ENCODE peak calls at places on chromosome 19, in seven cellular contexts. G is right lobe of liver, J is H54, C is Peyer's patch, W is body of pancreas, E is NB4, A is transverse colon. R is an unnamed sample.

GRCh38 chr19:17797397-17798201 is 2.7 kb downstream of the B3GNT3 start:
- DNase-seq in G (peak), J (peak), C (peak), W (peak), E (no peak), A (peak), R (no peak)

GRCh38 chr19:6326815-6327214 is 6.6 kb downstream of the ACER1 start:
- DNase-seq in G (no peak), J (no peak), C (no peak), W (no peak), E (no peak), A (no peak), R (no peak)

GRCh38 chr19:10112895-10113591 is 1.6 kb downstream of the P2RY11 start:
- DNase-seq in G (peak), J (no peak), C (peak), W (peak), E (peak), A (peak), R (peak)

GRCh38 chr19:41705393-41706174 is 2.8 kb upstream of the CEACAM5 start:
- DNase-seq in G (peak), J (peak), C (peak), W (peak), E (peak), A (peak), R (no peak)

GRCh38 chr19:43589680-43590079 is 6.3 kb downstream of the IRGQ start:
- DNase-seq in G (no peak), J (no peak), C (no peak), W (no peak), E (no peak), A (no peak), R (no peak)

GRCh38 chr19:29785955-29786589 is 25.7 kb upstream of the CCNE1 start:
- DNase-seq in G (no peak), J (peak), C (no peak), W (no peak), E (peak), A (no peak), R (peak)

GRCh38 chr19:2714531-2715269 is 6.5 kb downstream of the DIRAS1 start:
- DNase-seq in G (no peak), J (no peak), C (no peak), W (no peak), E (no peak), A (no peak), R (no peak)

GRCh38 chr19:43562698-43563241 is 12.6 kb downstream of the XRCC1 start:
- DNase-seq in G (peak), J (peak), C (peak), W (peak), E (peak), A (peak), R (no peak)

GRCh38 chr19:45368737-45369340 is 1.5 kb downstream of the ERCC2 start:
- DNase-seq in G (no peak), J (no peak), C (no peak), W (no peak), E (no peak), A (no peak), R (no peak)

GRCh38 chr19:1311543-1312091 is 25.9 kb downstream of the EFNA2 start:
- DNase-seq in G (no peak), J (peak), C (no peak), W (no peak), E (no peak), A (no peak), R (no peak)

GRCh38 chr19:18437481-18438330 is at the start of gene ISYNA1:
- DNase-seq in G (no peak), J (no peak), C (peak), W (peak), E (no peak), A (peak), R (no peak)

GRCh38 chr19:48746738-48747575 is at the start of gene IZUMO1:
- DNase-seq in G (no peak), J (peak), C (peak), W (peak), E (no peak), A (peak), R (no peak)

GRCh38 chr19:44315883-44316282 is 11.1 kb upstream of the ZNF235 start:
- DNase-seq in G (no peak), J (no peak), C (no peak), W (no peak), E (no peak), A (no peak), R (no peak)

GRCh38 chr19:23896912-23897311 is 17.8 kb upstream of the ZNF726 start:
- DNase-seq in G (no peak), J (no peak), C (no peak), W (no peak), E (no peak), A (no peak), R (no peak)

GRCh38 chr19:41269055-41269454 is 4.9 kb downstream of the HNRNPUL1 start:
- DNase-seq in G (no peak), J (no peak), C (no peak), W (no peak), E (no peak), A (no peak), R (no peak)

GRCh38 chr19:52522555-52522954 is 4.9 kb upstream of the ZNF808 start:
- DNase-seq in G (no peak), J (no peak), C (no peak), W (no peak), E (no peak), A (no peak), R (no peak)

GRCh38 chr19:34220472-34221063 is 33.8 kb upstream of the GARRE1 start:
- DNase-seq in G (peak), J (no peak), C (peak), W (peak), E (peak), A (peak), R (no peak)

GRCh38 chr19:51098366-51099069 is 9.7 kb downstream of the CTU1 start:
- DNase-seq in G (no peak), J (no peak), C (no peak), W (no peak), E (no peak), A (peak), R (no peak)

GRCh38 chr19:46716672-46717033 is 261 bp downstream of the PRKD2 start:
- DNase-seq in G (no peak), J (no peak), C (no peak), W (no peak), E (no peak), A (no peak), R (no peak)

GRCh38 chr19:2686347-2686746 is 16.1 kb downstream of the GNG7 start:
- DNase-seq in G (no peak), J (no peak), C (no peak), W (no peak), E (no peak), A (no peak), R (no peak)

GRCh38 chr19:40717880-40718773 is 1.2 kb downstream of the ITPKC start:
- DNase-seq in G (no peak), J (no peak), C (peak), W (peak), E (no peak), A (peak), R (no peak)

GRCh38 chr19:7533281-7533819 is 2.2 kb upstream of the PNPLA6 start:
- DNase-seq in G (peak), J (no peak), C (peak), W (peak), E (no peak), A (peak), R (no peak)

GRCh38 chr19:38149597-38149996 is 74.4 kb downstream of the DPF1 start:
- DNase-seq in G (no peak), J (no peak), C (no peak), W (no peak), E (peak), A (no peak), R (no peak)

GRCh38 chr19:49684251-49684982 is 5.0 kb upstream of the ADM5 start:
- DNase-seq in G (no peak), J (no peak), C (no peak), W (no peak), E (no peak), A (no peak), R (no peak)

GRCh38 chr19:33947565-33947964 is 150.9 kb downstream of the KCTD15 start:
- DNase-seq in G (no peak), J (no peak), C (no peak), W (no peak), E (peak), A (no peak), R (no peak)

GRCh38 chr19:6161271-6161850 is 25.9 kb downstream of the ACSBG2 start:
- DNase-seq in G (no peak), J (no peak), C (peak), W (peak), E (peak), A (peak), R (peak)

GRCh38 chr19:27971071-27971470 is 1241.9 kb downstream of the UQCRFS1 start:
- DNase-seq in G (no peak), J (no peak), C (no peak), W (no peak), E (no peak), A (no peak), R (no peak)

GRCh38 chr19:45542234-45542668 is 35.0 kb downstream of the VASP start:
- DNase-seq in G (no peak), J (no peak), C (no peak), W (no peak), E (peak), A (no peak), R (no peak)

GRCh38 chr19:49132974-49133609 is 13.7 kb downstream of the PPFIA3 start:
- DNase-seq in G (no peak), J (no peak), C (no peak), W (no peak), E (no peak), A (peak), R (no peak)

GRCh38 chr19:19335408-19336158 is 15.0 kb downstream of the MAU2 start:
- DNase-seq in G (no peak), J (no peak), C (no peak), W (no peak), E (no peak), A (no peak), R (peak)

GRCh38 chr19:49427855-49428546 is 2.8 kb downstream of the GFY start:
- DNase-seq in G (no peak), J (no peak), C (no peak), W (peak), E (peak), A (no peak), R (no peak)

GRCh38 chr19:52646571-52647222 is 8.5 kb upstream of the ZNF83 start:
- DNase-seq in G (no peak), J (no peak), C (no peak), W (no peak), E (peak), A (no peak), R (no peak)

GRCh38 chr19:8041553-8041952 is 11.0 kb upstream of the CCL25 start:
- DNase-seq in G (no peak), J (no peak), C (no peak), W (no peak), E (peak), A (no peak), R (no peak)

GRCh38 chr19:52679598-52679997 is 41.4 kb upstream of the ZNF83 start:
- DNase-seq in G (no peak), J (no peak), C (no peak), W (no peak), E (no peak), A (no peak), R (no peak)

GRCh38 chr19:32296694-32297093 is 48.7 kb upstream of the ZNF507 start:
- DNase-seq in G (no peak), J (no peak), C (no peak), W (no peak), E (no peak), A (no peak), R (no peak)

GRCh38 chr19:11196406-11197287 is 698 bp downstream of the KANK2 start:
- DNase-seq in G (no peak), J (peak), C (no peak), W (peak), E (peak), A (peak), R (no peak)

GRCh38 chr19:11198769-11199469 is 1.6 kb upstream of the KANK2 start:
- DNase-seq in G (no peak), J (no peak), C (no peak), W (no peak), E (no peak), A (no peak), R (no peak)

GRCh38 chr19:11195681-11196080 is 1.7 kb downstream of the KANK2 start:
- DNase-seq in G (no peak), J (no peak), C (no peak), W (no peak), E (no peak), A (no peak), R (no peak)

GRCh38 chr19:11198175-11198534 is 810 bp upstream of the KANK2 start:
- DNase-seq in G (no peak), J (no peak), C (no peak), W (no peak), E (no peak), A (no peak), R (no peak)

DNA sequence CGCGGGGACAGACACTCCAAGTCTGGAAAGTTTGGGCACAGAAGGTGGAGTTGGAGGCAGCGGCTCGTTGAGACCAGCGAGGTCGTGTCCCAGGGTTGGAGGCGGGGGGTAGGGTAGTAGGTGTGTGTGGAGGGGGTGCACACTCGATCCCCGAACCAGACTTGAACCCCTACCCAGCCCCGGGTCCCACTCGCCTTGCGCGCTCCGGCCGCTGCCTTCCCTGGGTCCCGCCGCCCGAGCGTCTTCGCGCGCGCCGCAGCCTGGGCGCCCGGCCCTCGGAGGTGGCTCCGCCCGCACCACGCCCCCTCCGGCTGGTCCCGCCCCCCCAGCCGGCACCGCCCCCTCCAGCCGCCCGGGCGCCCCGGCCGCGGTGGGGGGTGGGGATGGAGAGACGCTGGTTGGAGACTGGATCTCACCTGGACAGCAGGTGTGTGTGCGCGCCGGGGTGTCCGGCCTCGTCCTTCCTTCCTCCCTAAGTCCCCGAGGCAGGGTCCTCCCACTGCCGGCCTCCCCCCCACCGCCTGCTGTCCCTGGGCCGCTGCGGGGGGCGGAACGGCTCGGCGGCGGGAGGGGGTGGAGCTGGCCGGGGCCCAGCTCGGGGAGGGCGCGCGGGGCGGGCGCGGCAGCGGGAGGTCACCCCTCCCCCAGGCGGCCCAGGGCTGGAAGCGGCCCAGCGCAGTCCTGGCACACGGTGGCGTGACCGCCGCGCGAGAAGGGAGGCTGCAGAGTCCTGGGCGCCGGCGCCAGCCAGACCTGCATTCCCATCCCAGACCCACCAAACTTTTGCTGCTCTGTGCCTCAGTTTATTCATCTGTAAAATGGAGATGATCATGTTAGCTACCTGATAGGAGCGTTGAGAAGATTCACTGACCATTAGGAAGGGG is at the start of gene KANK2:
- DNase-seq in G (peak), J (peak), C (peak), W (peak), E (peak), A (peak), R (peak)
- TF ChIP-seq POLR2A in G (peak), J (peak), C (peak), W (peak), E (peak), A (peak), R (no peak)

GRCh38 chr19:14405380-14405757 is 13.8 kb downstream of the DDX39A start:
- DNase-seq in G (no peak), J (no peak), C (no peak), W (no peak), E (peak), A (no peak), R (no peak)

GRCh38 chr19:14408641-14409120 is 10.5 kb downstream of the DDX39A start:
- DNase-seq in G (no peak), J (no peak), C (no peak), W (no peak), E (no peak), A (no peak), R (no peak)

GRCh38 chr19:14405758-14406644 is 13.1 kb downstream of the DDX39A start:
- DNase-seq in G (peak), J (peak), C (peak), W (peak), E (peak), A (peak), R (peak)

GRCh38 chr19:14407889-14408640 is 11.1 kb downstream of the DDX39A start:
- DNase-seq in G (no peak), J (no peak), C (peak), W (no peak), E (peak), A (peak), R (no peak)

DNA sequence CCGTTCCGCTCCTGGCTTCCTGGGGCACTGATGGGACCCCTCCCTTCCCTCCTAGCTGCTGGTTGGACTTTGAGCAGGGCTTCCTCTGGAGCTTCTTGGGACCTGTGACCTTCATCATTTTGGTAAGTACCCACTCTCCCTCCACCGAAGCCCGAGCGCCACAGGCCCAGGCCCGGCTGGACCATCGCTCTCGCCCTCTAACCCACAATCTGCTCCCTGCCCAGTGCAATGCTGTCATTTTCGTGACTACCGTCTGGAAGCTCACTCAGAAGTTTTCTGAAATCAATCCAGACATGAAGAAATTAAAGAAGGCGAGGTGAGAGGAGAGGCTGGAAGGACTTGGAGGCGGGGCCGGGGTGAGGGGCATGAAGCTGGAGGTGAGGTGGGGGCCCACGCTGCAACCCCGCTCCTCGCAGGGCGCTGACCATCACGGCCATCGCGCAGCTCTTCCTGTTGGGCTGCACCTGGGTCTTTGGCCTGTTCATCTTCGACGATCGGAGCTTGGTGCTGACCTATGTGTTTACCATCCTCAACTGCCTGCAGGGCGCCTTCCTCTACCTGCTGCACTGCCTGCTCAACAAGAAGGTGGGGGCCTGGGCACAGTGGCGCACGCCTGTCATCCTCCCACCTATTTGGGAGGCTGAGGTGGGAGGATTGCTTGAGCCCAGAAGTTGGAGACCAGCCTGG is 12.4 kb downstream of the DDX39A start:
- DNase-seq in G (no peak), J (no peak), C (no peak), W (no peak), E (no peak), A (no peak), R (no peak)
- TF ChIP-seq POLR2A in G (no peak), J (no peak), C (no peak), W (no peak), E (no peak), A (no peak), R (peak)

GRCh38 chr19:35745328-35746086 is at the start of the genes PSENEN and U2AF1L4:
- DNase-seq in G (peak), J (peak), C (peak), W (peak), E (peak), A (peak), R (peak)
- TF ChIP-seq POLR2A in G (no peak), J (peak), C (peak), W (no peak), E (no peak), A (peak), R (no peak)

DNA sequence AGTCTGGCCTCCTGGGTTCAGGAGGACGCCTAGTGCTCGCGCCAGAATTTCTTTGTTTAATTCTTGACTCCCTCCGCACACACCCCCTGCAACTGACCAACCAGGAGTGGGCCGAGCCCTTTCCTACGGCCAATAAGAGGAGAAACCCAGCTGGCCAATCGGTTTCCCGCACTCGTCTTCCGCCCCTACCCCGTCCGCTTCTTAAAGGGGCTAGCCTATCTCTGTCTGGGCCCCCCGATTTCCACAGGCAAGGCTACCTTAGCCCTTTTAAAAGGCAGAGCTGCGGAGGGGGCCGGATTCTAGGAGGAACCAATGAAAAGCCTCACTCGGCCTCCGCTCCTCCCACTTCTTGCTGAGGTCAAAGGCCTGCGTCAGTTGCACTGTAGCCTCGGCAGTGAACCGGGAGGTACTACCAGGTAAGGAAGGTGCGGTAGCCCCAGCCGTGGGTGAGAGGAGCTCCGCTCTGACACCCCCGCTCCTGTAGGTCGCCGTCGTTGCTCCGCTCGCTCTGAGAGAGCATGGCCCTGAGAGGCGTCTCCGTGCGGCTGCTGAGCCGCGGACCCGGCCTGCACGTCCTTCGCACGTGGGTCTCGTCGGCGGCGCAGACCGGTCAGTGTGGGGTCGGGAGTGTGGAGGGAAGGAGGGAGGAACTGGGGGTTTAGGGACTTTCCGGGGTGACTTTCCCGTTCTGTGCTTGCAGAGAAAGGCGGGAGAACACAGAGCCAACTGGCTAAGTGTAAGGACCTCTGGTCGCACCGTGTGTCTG is at the start of gene GCDH:
- DNase-seq in G (peak), J (peak), C (peak), W (peak), E (peak), A (peak), R (peak)
- TF ChIP-seq POLR2A in G (peak), J (peak), C (peak), W (peak), E (peak), A (peak), R (peak)